ENCODE peak calls at places on chromosomes 7 and 10, in six cellular contexts. T is HCT116, I is PC-3, W is pancreas, L is cardiac muscle cell, Y is spleen. C is an unnamed sample. For H3K9me3, the result is how much of the 10 kb centered on the place peaks cover.

GRCh38 chr7:43647314-43647691 is 64.4 kb downstream of the STK17A start:
- DNase-seq in L (peak), T (no peak), W (no peak), Y (no peak), I (no peak), C (no peak)

GRCh38 chr10:33630761-33631160 is 296.3 kb upstream of the NRP1 start:
- DNase-seq in Y (no peak), L (no peak), I (no peak), T (no peak), W (no peak), C (no peak)

GRCh38 chr10:44399478-44400451 is 14.9 kb upstream of the CXCL12 start:
- DNase-seq in L (no peak), W (no peak), I (no peak), Y (peak), T (no peak), C (no peak)

GRCh38 chr10:99595770-99596465 is 24.3 kb downstream of the SLC25A28 start:
- DNase-seq in L (peak), I (no peak), T (no peak), Y (no peak), W (no peak), C (no peak)

GRCh38 chr10:97550336-97551149 is 22.0 kb upstream of the ANKRD2 start:
- DNase-seq in W (no peak), I (no peak), Y (peak), T (no peak), L (no peak), C (no peak)

GRCh38 chr10:44966129-44966815 is 6.7 kb downstream of the RASSF4 start:
- DNase-seq in I (no peak), W (no peak), Y (peak), L (no peak), T (no peak), C (no peak)

GRCh38 chr10:31099664-31100063 is 68.0 kb upstream of the ZNF438 start:
- DNase-seq in W (no peak), L (no peak), T (peak), I (peak), Y (no peak), C (no peak)

GRCh38 chr7:92798517-92799249 is 37.7 kb downstream of the CDK6 start:
- DNase-seq in L (no peak), W (no peak), I (no peak), T (no peak), Y (no peak), C (no peak)

GRCh38 chr10:93968452-93969044 is 25.2 kb upstream of the PLCE1 start:
- DNase-seq in T (no peak), Y (no peak), I (no peak), L (no peak), W (no peak), C (no peak)

GRCh38 chr7:122532406-122533269 is 166.3 kb downstream of the RNF133 start:
- DNase-seq in I (peak), T (peak), Y (no peak), W (no peak), L (no peak), C (no peak)

GRCh38 chr7:226281-226882 is 34.0 kb downstream of the FAM20C start:
- DNase-seq in I (peak), L (no peak), T (no peak), Y (no peak), W (no peak), C (no peak)

GRCh38 chr7:147153571-147153970 is 1037.0 kb downstream of the CNTNAP2 start:
- DNase-seq in W (no peak), T (no peak), L (peak), I (no peak), Y (no peak), C (no peak)

GRCh38 chr7:6273380-6273837 is 985 bp upstream of the CYTH3 start:
- DNase-seq in I (peak), L (no peak), Y (no peak), T (no peak), W (peak), C (no peak)

GRCh38 chr10:51176976-51177690 is 102.8 kb downstream of the PRKG1 start:
- DNase-seq in W (no peak), Y (no peak), T (no peak), L (no peak), I (peak), C (no peak)

GRCh38 chr7:155883491-155884224 is 71.4 kb upstream of the SHH start:
- DNase-seq in W (no peak), L (no peak), T (no peak), Y (peak), I (no peak), C (no peak)

GRCh38 chr7:80851896-80852476 is 66.9 kb downstream of the SEMA3C start:
- DNase-seq in T (no peak), W (no peak), Y (no peak), I (peak), L (no peak), C (no peak)

GRCh38 chr7:142797799-142798377 is 27.1 kb downstream of the PRSS2 start:
- DNase-seq in L (no peak), I (no peak), Y (no peak), T (no peak), W (no peak), C (no peak)

GRCh38 chr7:28921822-28922221 is 36.3 kb downstream of the TRIL start:
- DNase-seq in I (peak), W (no peak), L (peak), T (peak), Y (no peak), C (no peak)

GRCh38 chr7:33581239-33581638 is 324.1 kb upstream of the BMPER start:
- DNase-seq in W (no peak), I (peak), Y (no peak), T (no peak), L (no peak), C (no peak)

GRCh38 chr7:35267372-35267771 is 13.5 kb upstream of the TBX20 start:
- DNase-seq in I (no peak), T (no peak), Y (no peak), L (no peak), W (no peak), C (no peak)

GRCh38 chr7:83697814-83698530 is 49.0 kb upstream of the SEMA3E start:
- DNase-seq in L (no peak), I (peak), T (no peak), Y (no peak), W (no peak), C (no peak)

GRCh38 chr7:85773116-85773783 is 586.4 kb upstream of the SEMA3D start:
- DNase-seq in W (no peak), Y (no peak), T (no peak), I (no peak), L (no peak), C (no peak)

GRCh38 chr10:102280397-102281015 is 35.2 kb downstream of the GBF1 start:
- DNase-seq in T (no peak), L (peak), Y (no peak), I (no peak), W (no peak), C (no peak)

GRCh38 chr7:155108144-155108901 is 38.2 kb downstream of the HTR5A start:
- DNase-seq in T (no peak), Y (no peak), W (no peak), I (no peak), L (no peak), C (no peak)

GRCh38 chr7:97004931-97005763 is at the start of gene DLX6:
- DNase-seq in T (no peak), W (no peak), L (peak), I (no peak), Y (no peak), C (no peak)

GRCh38 chr7:117230276-117231046 is 92.4 kb downstream of the WNT2 start:
- DNase-seq in I (no peak), Y (no peak), L (no peak), T (no peak), W (no peak), C (no peak)

GRCh38 chr7:122846591-122846990 is 39.7 kb downstream of the CADPS2 start:
- DNase-seq in I (no peak), L (no peak), Y (no peak), W (no peak), T (no peak), C (no peak)

GRCh38 chr7:43039346-43039745 is 73.1 kb upstream of the HECW1 start:
- DNase-seq in W (no peak), Y (no peak), I (no peak), T (no peak), L (no peak), C (no peak)

GRCh38 chr7:80466638-80467037 is 45.2 kb downstream of the GNAT3 start:
- DNase-seq in W (no peak), I (no peak), L (peak), Y (no peak), T (no peak), C (no peak)

GRCh38 chr10:126247454-126247975 is 140.8 kb downstream of the ADAM12 start:
- DNase-seq in I (peak), W (no peak), Y (no peak), L (peak), T (no peak), C (no peak)

GRCh38 chr10:116654816-116655215 is 34.1 kb downstream of the PNLIPRP2 start:
- DNase-seq in T (peak), L (no peak), I (peak), Y (no peak), W (no peak), C (no peak)

GRCh38 chr7:41113663-41114062 is 589.2 kb downstream of the INHBA start:
- DNase-seq in T (no peak), Y (no peak), L (no peak), W (no peak), I (no peak), C (no peak)

GRCh38 chr10:130368761-130369560 is 232.8 kb downstream of the GLRX3 start:
- DNase-seq in T (no peak), W (no peak), Y (no peak), I (no peak), L (no peak), C (no peak)

GRCh38 chr10:59234814-59235429 is 58.5 kb downstream of the PHYHIPL start:
- DNase-seq in T (peak), I (peak), Y (no peak), L (peak), W (no peak), C (no peak)

GRCh38 chr7:26182706-26183105 is 17.8 kb downstream of the HNRNPA2B1 start:
- DNase-seq in I (no peak), L (no peak), W (no peak), T (no peak), Y (peak), C (no peak)

GRCh38 chr7:1111156-1111555 is 23.2 kb downstream of the GPER1 start:
- DNase-seq in L (no peak), Y (no peak), W (peak), T (no peak), I (no peak), C (no peak)

GRCh38 chr10:126712681-126713080 is 42.2 kb upstream of the C10orf90 start:
- DNase-seq in L (no peak), W (no peak), I (no peak), Y (no peak), T (no peak), C (no peak)

GRCh38 chr10:60073781-60074656 is 167.7 kb upstream of the CCDC6 start:
- DNase-seq in W (no peak), I (no peak), L (no peak), T (no peak), Y (no peak), C (no peak)

GRCh38 chr10:29430101-29430500 is 141.2 kb downstream of the LYZL1 start:
- DNase-seq in I (no peak), W (no peak), L (no peak), T (no peak), Y (no peak), C (no peak)

DNA sequence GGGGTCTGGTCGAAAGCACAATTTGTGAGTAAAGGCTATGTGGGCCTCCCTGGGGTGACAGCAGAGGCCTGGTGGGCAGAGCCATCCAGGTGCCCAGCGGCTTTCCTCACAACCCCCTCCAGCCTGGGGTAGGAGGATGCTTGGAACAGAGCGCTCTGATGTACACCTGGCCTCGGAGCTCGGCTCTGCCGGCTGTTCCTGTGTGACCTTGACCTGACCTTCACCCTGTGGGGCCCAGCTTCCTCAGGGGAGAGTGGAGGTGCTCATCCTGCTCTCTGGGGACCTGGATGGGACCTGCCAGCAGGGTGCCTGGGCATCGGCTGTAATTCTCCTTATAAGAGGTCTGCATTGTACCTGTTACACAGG is 28.9 kb downstream of the RET start:
- DNase-seq in W (no peak), Y (no peak), T (no peak), I (no peak), L (no peak), C (no peak)
- H3K4me3 ChIP-seq in W (no peak), Y (peak), T (no peak), I (peak), L (no peak), C (no peak)

GRCh38 chr10:67926956-67927355 is 42.5 kb downstream of the SIRT1 start:
- DNase-seq in I (no peak), L (no peak), Y (no peak), W (no peak), T (no peak), C (no peak)
- H3K9me3 ChIP-seq in I (under half), L (under half), Y (under half), W (under half), T (under half), C (under half)

GRCh38 chr10:15088428-15089261 is at the start of gene ACBD7:
- DNase-seq in W (peak), Y (peak), L (peak), I (peak), T (peak), C (peak)

GRCh38 chr10:15084502-15084922 is 4.1 kb downstream of the ACBD7 start:
- DNase-seq in I (peak), T (peak), L (peak), W (no peak), Y (no peak), C (no peak)

DNA sequence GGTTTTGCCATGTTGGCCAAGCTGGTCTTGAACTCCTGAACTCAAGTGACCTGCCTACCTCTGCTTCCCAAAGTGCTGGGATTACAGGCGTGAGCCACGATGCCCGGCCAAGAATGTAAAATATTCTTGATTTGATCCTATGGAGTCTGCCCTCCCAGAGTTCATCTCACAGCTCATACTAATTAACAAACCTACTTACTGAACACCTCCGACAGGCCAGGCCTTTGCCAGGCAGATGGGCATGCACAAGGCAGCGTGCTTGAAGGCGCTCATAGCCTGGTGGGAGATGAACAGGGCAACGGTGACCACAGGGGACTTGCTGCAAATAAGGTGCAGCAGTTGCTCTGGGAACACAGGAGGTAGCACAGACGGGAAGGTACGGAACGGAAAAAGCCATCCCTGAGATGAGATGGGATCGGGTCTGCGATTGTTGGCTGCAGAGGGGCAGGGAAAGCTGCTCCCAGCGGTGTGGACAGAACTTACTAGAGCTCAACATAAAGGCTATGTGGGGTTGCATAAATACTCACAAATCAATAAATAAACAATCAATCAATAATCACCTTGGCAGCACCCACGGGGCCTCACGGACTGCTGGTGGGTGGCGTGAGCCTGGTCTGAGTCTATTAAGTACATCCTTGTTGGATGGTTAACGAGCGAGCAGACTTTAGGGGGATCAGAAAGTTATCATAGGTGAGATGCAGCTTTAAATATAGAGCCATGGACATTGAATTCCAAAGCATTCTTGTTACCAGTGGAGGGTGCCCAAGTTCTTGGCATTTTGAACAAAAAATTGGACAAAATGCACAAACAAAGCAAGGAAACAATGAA is 4.7 kb downstream of the ACBD7 start:
- DNase-seq in I (no peak), L (no peak), Y (no peak), T (no peak), W (no peak), C (no peak)
- H3K4me3 ChIP-seq in I (peak), L (no peak), Y (peak), T (peak), W (peak), C (no peak)

DNA sequence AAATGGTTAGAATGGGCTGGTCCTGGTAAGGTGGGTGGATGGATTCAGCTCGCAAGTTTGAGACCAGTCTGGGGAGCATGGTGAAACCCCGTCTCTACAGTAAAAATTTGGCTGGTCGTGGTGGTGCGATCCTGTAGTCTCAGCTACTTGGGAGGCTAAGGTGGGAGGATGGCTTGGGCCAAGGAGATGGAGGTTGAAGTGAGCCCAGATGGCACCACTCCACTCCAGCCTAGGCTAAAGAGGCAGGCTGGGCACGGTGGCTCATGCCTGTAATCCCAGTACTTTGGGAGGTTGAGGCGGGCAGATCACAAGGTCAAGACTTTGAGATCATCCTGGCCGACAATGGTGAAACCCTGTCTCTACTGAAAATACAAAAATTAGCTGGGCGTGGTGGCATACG is 15.3 kb downstream of the IFT22 start:
- DNase-seq in T (no peak), I (no peak), L (no peak), Y (no peak), W (no peak), C (no peak)
- H3K9me3 ChIP-seq in T (under half), I (under half), L (under half), Y (half or more), W (under half), C (under half)

DNA sequence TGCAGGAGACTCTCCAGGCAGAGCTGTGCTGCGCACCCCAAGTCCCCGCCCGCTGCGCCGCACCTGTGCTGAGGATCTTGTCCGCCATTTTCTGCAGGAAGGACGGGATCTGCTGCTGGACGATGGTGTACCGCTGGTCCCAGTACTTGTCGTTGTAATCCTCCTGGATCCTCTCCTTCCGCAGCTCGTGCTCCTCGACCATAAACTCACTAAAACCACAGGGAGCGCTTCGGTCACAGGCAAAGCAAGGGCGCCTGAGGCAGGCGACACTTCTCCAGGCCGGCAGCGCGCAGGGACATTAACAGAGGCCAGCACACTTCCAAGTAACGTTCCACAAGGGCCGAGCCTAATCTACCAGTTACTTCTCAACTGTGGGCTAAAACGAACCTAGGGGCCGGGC is 13.1 kb upstream of the ADAM8 start:
- DNase-seq in Y (no peak), L (no peak), W (no peak), I (no peak), T (no peak), C (no peak)
- H3K4me3 ChIP-seq in Y (no peak), L (no peak), W (no peak), I (no peak), T (no peak), C (no peak)

GRCh38 chr10:131548176-131548575 is 236.7 kb upstream of the TCERG1L start:
- DNase-seq in L (no peak), I (no peak), Y (no peak), W (no peak), T (no peak), C (no peak)

GRCh38 chr10:131549116-131549515 is 237.6 kb upstream of the TCERG1L start:
- DNase-seq in I (no peak), T (no peak), W (no peak), L (no peak), Y (no peak), C (no peak)

GRCh38 chr10:131544495-131544894 is 233.0 kb upstream of the TCERG1L start:
- DNase-seq in T (no peak), I (no peak), L (no peak), W (no peak), Y (no peak), C (no peak)

GRCh38 chr10:131547129-131547799 is 235.7 kb upstream of the TCERG1L start:
- DNase-seq in I (no peak), T (no peak), L (no peak), W (no peak), Y (no peak), C (no peak)

GRCh38 chr10:131546086-131546810 is 234.7 kb upstream of the TCERG1L start:
- DNase-seq in Y (no peak), W (no peak), L (no peak), I (peak), T (peak), C (no peak)
- H3K9me3 ChIP-seq in Y (under half), W (under half), L (under half), I (under half), T (under half), C (under half)

GRCh38 chr7:39624935-39625694 is 1.7 kb downstream of the RALA start:
- DNase-seq in Y (no peak), I (peak), W (no peak), L (no peak), T (no peak), C (no peak)
- H3K4me3 ChIP-seq in Y (peak), I (peak), W (no peak), L (peak), T (no peak), C (no peak)

GRCh38 chr10:131843089-131843595 is 57.7 kb upstream of the PPP2R2D start:
- DNase-seq in Y (peak), I (no peak), L (no peak), W (peak), T (no peak), C (no peak)
- H3K9me3 ChIP-seq in Y (under half), I (under half), L (under half), W (under half), T (under half), C (under half)

DNA sequence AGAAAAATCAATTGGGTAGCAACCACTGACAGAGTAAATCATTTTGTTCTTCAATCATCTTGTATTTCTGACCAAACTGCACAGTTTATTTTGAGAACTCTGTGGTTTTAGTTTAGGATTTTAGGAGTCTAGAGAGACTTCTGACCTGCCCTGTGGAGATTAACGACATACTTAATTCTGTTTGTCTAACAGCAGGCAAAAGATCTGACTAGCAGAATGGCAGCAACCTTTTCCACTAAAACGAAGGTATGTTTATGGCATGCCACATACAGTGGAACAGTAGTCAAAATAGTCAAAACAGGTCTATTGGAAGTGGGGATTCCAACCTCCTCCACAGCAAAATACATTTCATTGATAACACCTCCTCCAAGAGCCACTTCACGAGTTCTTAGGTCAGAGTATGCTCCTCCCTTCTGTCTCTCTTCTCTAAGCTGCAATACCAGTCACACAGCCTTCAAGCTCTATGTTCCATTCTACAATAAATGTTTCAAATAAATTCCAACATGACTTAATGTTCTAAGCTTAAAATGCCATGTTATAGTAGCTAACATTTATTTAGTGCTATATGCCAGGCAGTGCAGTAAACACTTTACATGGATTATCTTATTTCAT is 34.4 kb downstream of the NRCAM start:
- DNase-seq in Y (no peak), L (no peak), W (no peak), I (no peak), T (no peak), C (no peak)
- H3K4me3 ChIP-seq in Y (no peak), L (no peak), W (no peak), I (no peak), T (no peak), C (no peak)